ENCODE peak calls at places on chromosomes 1 and 21, in five cellular contexts. One of them, this sample, is unnamed.

GRCh38 chr1:96559707-96560588 is 161.6 kb upstream of the PTBP2 start:
- DNase-seq in GM12878: no peak
- DNase-seq in HepG2: no peak
- DNase-seq in K562: no peak
- DNase-seq in A549: no peak
- DNase-seq in this sample: no peak

GRCh38 chr1:245880754-245881403 is 626.2 kb downstream of the SMYD3 start:
- DNase-seq in GM12878: no peak
- DNase-seq in A549: no peak
- DNase-seq in HepG2: no peak
- DNase-seq in K562: no peak
- DNase-seq in this sample: no peak

GRCh38 chr1:10471411-10472219 is 714 bp downstream of the DFFA start:
- DNase-seq in HepG2: no peak
- DNase-seq in GM12878: no peak
- DNase-seq in K562: no peak
- DNase-seq in A549: no peak
- DNase-seq in this sample: peak; percentile 25

GRCh38 chr1:85746777-85747176 is 38.5 kb upstream of the ZNHIT6 start:
- DNase-seq in HepG2: no peak
- DNase-seq in GM12878: no peak
- DNase-seq in K562: no peak
- DNase-seq in A549: no peak
- DNase-seq in this sample: no peak

GRCh38 chr1:241817331-241817792 is 30.6 kb upstream of the EXO1 start:
- DNase-seq in K562: no peak
- DNase-seq in GM12878: no peak
- DNase-seq in A549: no peak
- DNase-seq in HepG2: no peak
- DNase-seq in this sample: no peak

GRCh38 chr1:64982134-64982533 is 15.8 kb upstream of the JAK1 start:
- DNase-seq in A549: peak; percentile 56
- DNase-seq in GM12878: no peak
- DNase-seq in HepG2: peak; percentile 65
- DNase-seq in K562: no peak
- DNase-seq in this sample: no peak

GRCh38 chr1:32494196-32494595 is 29.3 kb downstream of the ZBTB8B start:
- DNase-seq in A549: no peak
- DNase-seq in GM12878: no peak
- DNase-seq in K562: no peak
- DNase-seq in HepG2: no peak
- DNase-seq in this sample: no peak

GRCh38 chr1:4653796-4654715 is at the start of gene AJAP1:
- DNase-seq in K562: no peak
- DNase-seq in HepG2: no peak
- DNase-seq in A549: no peak
- DNase-seq in GM12878: no peak
- DNase-seq in this sample: no peak

GRCh38 chr1:225896937-225897549 is 8.1 kb upstream of the LEFTY1 start:
- DNase-seq in K562: peak; percentile 44
- DNase-seq in GM12878: peak; percentile 90
- DNase-seq in A549: peak; percentile 52
- DNase-seq in HepG2: peak; percentile 68
- DNase-seq in this sample: no peak

GRCh38 chr1:94323311-94324167 is 86.2 kb upstream of the ARHGAP29 start:
- DNase-seq in A549: no peak
- DNase-seq in K562: no peak
- DNase-seq in GM12878: no peak
- DNase-seq in HepG2: no peak
- DNase-seq in this sample: no peak

GRCh38 chr1:16387201-16388185 is 20.5 kb downstream of the SZRD1 start:
- DNase-seq in HepG2: no peak
- DNase-seq in GM12878: no peak
- DNase-seq in A549: no peak
- DNase-seq in K562: no peak
- DNase-seq in this sample: no peak

GRCh38 chr1:56146449-56146848 is 432.9 kb downstream of the PLPP3 start:
- DNase-seq in K562: no peak
- DNase-seq in A549: no peak
- DNase-seq in HepG2: no peak
- DNase-seq in GM12878: no peak
- DNase-seq in this sample: no peak

GRCh38 chr1:228306275-228307217 is 98.7 kb downstream of the OBSCN start:
- DNase-seq in K562: no peak
- DNase-seq in HepG2: no peak
- DNase-seq in GM12878: no peak
- DNase-seq in A549: no peak
- DNase-seq in this sample: no peak

GRCh38 chr21:45580181-45580575 is 37.9 kb upstream of the SLC19A1 start:
- DNase-seq in K562: no peak
- DNase-seq in HepG2: no peak
- DNase-seq in A549: no peak
- DNase-seq in GM12878: no peak
- DNase-seq in this sample: peak; percentile 5

GRCh38 chr1:6440198-6441126 is 15.9 kb downstream of the ESPN start:
- DNase-seq in K562: peak; percentile 97
- DNase-seq in A549: no peak
- DNase-seq in HepG2: peak; percentile 48
- DNase-seq in GM12878: no peak
- DNase-seq in this sample: peak; percentile 87

GRCh38 chr1:109201123-109201703 is 12.5 kb upstream of the SARS1 start:
- DNase-seq in A549: peak; percentile 36
- DNase-seq in K562: peak; percentile 92
- DNase-seq in HepG2: peak; percentile 49
- DNase-seq in GM12878: no peak
- DNase-seq in this sample: peak; percentile 77

GRCh38 chr21:42310411-42311001 is 4.7 kb downstream of the TFF3 start:
- DNase-seq in HepG2: no peak
- DNase-seq in GM12878: no peak
- DNase-seq in K562: no peak
- DNase-seq in A549: no peak
- DNase-seq in this sample: no peak

GRCh38 chr1:209597496-209597895 is 14.0 kb downstream of the CAMK1G start:
- DNase-seq in HepG2: no peak
- DNase-seq in GM12878: no peak
- DNase-seq in A549: no peak
- DNase-seq in K562: no peak
- DNase-seq in this sample: no peak

GRCh38 chr1:172893146-172893841 is 157.4 kb downstream of the TNFSF18 start:
- DNase-seq in A549: no peak
- DNase-seq in HepG2: no peak
- DNase-seq in K562: no peak
- DNase-seq in GM12878: no peak
- DNase-seq in this sample: no peak

GRCh38 chr1:160101037-160101716 is 2.8 kb upstream of the IGSF8 start:
- DNase-seq in GM12878: no peak
- DNase-seq in K562: peak; percentile 89
- DNase-seq in HepG2: peak; percentile 81
- DNase-seq in A549: peak; percentile 89
- DNase-seq in this sample: peak; percentile 86

GRCh38 chr21:33047231-33047630 is 21.5 kb downstream of the OLIG2 start:
- DNase-seq in K562: no peak
- DNase-seq in HepG2: no peak
- DNase-seq in GM12878: no peak
- DNase-seq in A549: no peak
- DNase-seq in this sample: no peak

GRCh38 chr1:172544481-172545104 is 11.6 kb downstream of the SUCO start:
- DNase-seq in A549: no peak
- DNase-seq in K562: no peak
- DNase-seq in HepG2: no peak
- DNase-seq in GM12878: no peak
- DNase-seq in this sample: no peak

GRCh38 chr1:119285482-119285881 is 83.1 kb upstream of the HAO2 start:
- DNase-seq in K562: no peak
- DNase-seq in HepG2: no peak
- DNase-seq in GM12878: no peak
- DNase-seq in A549: no peak
- DNase-seq in this sample: no peak
- TF ChIP-seq ESRRA in K562: no peak
- TF ChIP-seq ESRRA in HepG2: no peak
- TF ChIP-seq ESRRA in GM12878: no peak
- TF ChIP-seq ESRRA in A549: no peak
- TF ChIP-seq ESRRA in this sample: no peak

GRCh38 chr1:90349510-90349909 is 354.6 kb downstream of the ZNF326 start:
- DNase-seq in GM12878: no peak
- DNase-seq in K562: no peak
- DNase-seq in A549: no peak
- DNase-seq in HepG2: no peak
- DNase-seq in this sample: no peak
- TF ChIP-seq ESRRA in GM12878: no peak
- TF ChIP-seq ESRRA in K562: no peak
- TF ChIP-seq ESRRA in A549: no peak
- TF ChIP-seq ESRRA in HepG2: no peak
- TF ChIP-seq ESRRA in this sample: no peak

GRCh38 chr1:168408531-168409242 is 128.0 kb downstream of the TBX19 start:
- DNase-seq in HepG2: peak; percentile 31
- DNase-seq in GM12878: peak; percentile 42
- DNase-seq in A549: peak; percentile 32
- DNase-seq in K562: peak; percentile 49
- DNase-seq in this sample: no peak
- TF ChIP-seq ESRRA in HepG2: no peak
- TF ChIP-seq ESRRA in GM12878: no peak
- TF ChIP-seq ESRRA in A549: no peak
- TF ChIP-seq ESRRA in K562: no peak
- TF ChIP-seq ESRRA in this sample: no peak

GRCh38 chr1:17632541-17633193 is 93.2 kb downstream of the ARHGEF10L start:
- DNase-seq in A549: peak; percentile 23
- DNase-seq in HepG2: no peak
- DNase-seq in GM12878: no peak
- DNase-seq in K562: no peak
- DNase-seq in this sample: no peak
- TF ChIP-seq ESRRA in A549: no peak
- TF ChIP-seq ESRRA in HepG2: no peak
- TF ChIP-seq ESRRA in GM12878: no peak
- TF ChIP-seq ESRRA in K562: no peak
- TF ChIP-seq ESRRA in this sample: no peak